ENCODE peak calls at places on chromosomes 1 and 21, in ten cellular contexts. One of them, this sample, is unnamed.

GRCh38 chr1:244403431-244403830 is 48.3 kb downstream of the ADSS2 start:
- DNase-seq in HFF-Myc: no peak
- DNase-seq in progenitor cell of endocrine pancreas: no peak
- DNase-seq in neural progenitor cell: no peak
- DNase-seq in dorsolateral prefrontal cortex: no peak
- DNase-seq in fibroblast of the aortic adventitia: no peak
- DNase-seq in B cell: no peak
- DNase-seq in ascending aorta: no peak
- DNase-seq in AG09319: no peak
- DNase-seq in A549: no peak
- DNase-seq in this sample: no peak

GRCh38 chr1:8201331-8201861 is 116.5 kb upstream of the SLC45A1 start:
- DNase-seq in dorsolateral prefrontal cortex: no peak
- DNase-seq in HFF-Myc: no peak
- DNase-seq in ascending aorta: no peak
- DNase-seq in AG09319: no peak
- DNase-seq in fibroblast of the aortic adventitia: no peak
- DNase-seq in progenitor cell of endocrine pancreas: no peak
- DNase-seq in neural progenitor cell: peak; percentile 20
- DNase-seq in B cell: no peak
- DNase-seq in A549: peak; percentile 22
- DNase-seq in this sample: no peak

GRCh38 chr1:39566441-39567137 is 10.0 kb downstream of the PABPC4 start:
- DNase-seq in fibroblast of the aortic adventitia: no peak
- DNase-seq in ascending aorta: no peak
- DNase-seq in progenitor cell of endocrine pancreas: no peak
- DNase-seq in A549: no peak
- DNase-seq in B cell: no peak
- DNase-seq in dorsolateral prefrontal cortex: no peak
- DNase-seq in AG09319: no peak
- DNase-seq in HFF-Myc: no peak
- DNase-seq in neural progenitor cell: no peak
- DNase-seq in this sample: no peak

GRCh38 chr1:215606564-215607168 is 39.6 kb downstream of the KCTD3 start:
- DNase-seq in ascending aorta: no peak
- DNase-seq in HFF-Myc: no peak
- DNase-seq in A549: peak; percentile 15
- DNase-seq in B cell: no peak
- DNase-seq in fibroblast of the aortic adventitia: peak; percentile 43
- DNase-seq in progenitor cell of endocrine pancreas: no peak
- DNase-seq in dorsolateral prefrontal cortex: no peak
- DNase-seq in AG09319: no peak
- DNase-seq in neural progenitor cell: no peak
- DNase-seq in this sample: no peak

GRCh38 chr21:39567180-39567972 is 45.4 kb upstream of the B3GALT5 start:
- DNase-seq in A549: no peak
- DNase-seq in B cell: no peak
- DNase-seq in fibroblast of the aortic adventitia: no peak
- DNase-seq in neural progenitor cell: no peak
- DNase-seq in HFF-Myc: no peak
- DNase-seq in AG09319: no peak
- DNase-seq in dorsolateral prefrontal cortex: no peak
- DNase-seq in ascending aorta: no peak
- DNase-seq in progenitor cell of endocrine pancreas: no peak
- DNase-seq in this sample: no peak

GRCh38 chr1:32361674-32362473 is 411 bp downstream of the FAM229A start:
- DNase-seq in A549: no peak
- DNase-seq in B cell: peak; percentile 51
- DNase-seq in fibroblast of the aortic adventitia: peak; percentile 25
- DNase-seq in dorsolateral prefrontal cortex: peak; percentile 79
- DNase-seq in progenitor cell of endocrine pancreas: peak; percentile 47
- DNase-seq in ascending aorta: peak; percentile 82
- DNase-seq in neural progenitor cell: peak; percentile 74
- DNase-seq in HFF-Myc: no peak
- DNase-seq in AG09319: no peak
- DNase-seq in this sample: peak; percentile 61

GRCh38 chr1:183562701-183563100 is 27.6 kb downstream of the NCF2 start:
- DNase-seq in fibroblast of the aortic adventitia: no peak
- DNase-seq in B cell: no peak
- DNase-seq in A549: no peak
- DNase-seq in dorsolateral prefrontal cortex: no peak
- DNase-seq in progenitor cell of endocrine pancreas: no peak
- DNase-seq in HFF-Myc: no peak
- DNase-seq in AG09319: no peak
- DNase-seq in ascending aorta: no peak
- DNase-seq in neural progenitor cell: no peak
- DNase-seq in this sample: no peak

GRCh38 chr1:180571060-180571831 is 12.5 kb downstream of the OVAAL start:
- DNase-seq in AG09319: no peak
- DNase-seq in dorsolateral prefrontal cortex: no peak
- DNase-seq in A549: no peak
- DNase-seq in B cell: no peak
- DNase-seq in fibroblast of the aortic adventitia: peak; percentile 53
- DNase-seq in ascending aorta: no peak
- DNase-seq in HFF-Myc: no peak
- DNase-seq in progenitor cell of endocrine pancreas: no peak
- DNase-seq in neural progenitor cell: no peak
- DNase-seq in this sample: no peak

GRCh38 chr21:35987475-35987874 is 72.9 kb downstream of the SETD4 start:
- DNase-seq in neural progenitor cell: no peak
- DNase-seq in progenitor cell of endocrine pancreas: no peak
- DNase-seq in AG09319: no peak
- DNase-seq in ascending aorta: no peak
- DNase-seq in fibroblast of the aortic adventitia: no peak
- DNase-seq in dorsolateral prefrontal cortex: no peak
- DNase-seq in B cell: no peak
- DNase-seq in A549: no peak
- DNase-seq in HFF-Myc: no peak
- DNase-seq in this sample: no peak

GRCh38 chr1:170927955-170928850 is 7.1 kb upstream of the MROH9 start:
- DNase-seq in HFF-Myc: no peak
- DNase-seq in AG09319: no peak
- DNase-seq in fibroblast of the aortic adventitia: peak; percentile 56
- DNase-seq in B cell: no peak
- DNase-seq in dorsolateral prefrontal cortex: no peak
- DNase-seq in ascending aorta: no peak
- DNase-seq in progenitor cell of endocrine pancreas: no peak
- DNase-seq in neural progenitor cell: no peak
- DNase-seq in A549: no peak
- DNase-seq in this sample: no peak

GRCh38 chr1:147245586-147246021 is 3.1 kb downstream of the CHD1L start:
- DNase-seq in dorsolateral prefrontal cortex: no peak
- DNase-seq in B cell: no peak
- DNase-seq in neural progenitor cell: no peak
- DNase-seq in AG09319: no peak
- DNase-seq in fibroblast of the aortic adventitia: no peak
- DNase-seq in ascending aorta: no peak
- DNase-seq in A549: no peak
- DNase-seq in HFF-Myc: no peak
- DNase-seq in progenitor cell of endocrine pancreas: no peak
- DNase-seq in this sample: no peak

GRCh38 chr21:27586326-27586725 is 619.4 kb upstream of the ADAMTS5 start:
- DNase-seq in B cell: no peak
- DNase-seq in ascending aorta: no peak
- DNase-seq in neural progenitor cell: no peak
- DNase-seq in AG09319: no peak
- DNase-seq in progenitor cell of endocrine pancreas: no peak
- DNase-seq in A549: no peak
- DNase-seq in dorsolateral prefrontal cortex: no peak
- DNase-seq in HFF-Myc: no peak
- DNase-seq in fibroblast of the aortic adventitia: no peak
- DNase-seq in this sample: no peak

GRCh38 chr1:9794081-9794480 is 29.7 kb downstream of the CLSTN1 start:
- DNase-seq in dorsolateral prefrontal cortex: no peak
- DNase-seq in fibroblast of the aortic adventitia: peak; percentile 32
- DNase-seq in neural progenitor cell: no peak
- DNase-seq in A549: no peak
- DNase-seq in progenitor cell of endocrine pancreas: no peak
- DNase-seq in AG09319: no peak
- DNase-seq in ascending aorta: no peak
- DNase-seq in B cell: no peak
- DNase-seq in HFF-Myc: no peak
- DNase-seq in this sample: no peak

GRCh38 chr1:9793291-9793690 is 30.5 kb downstream of the CLSTN1 start:
- DNase-seq in ascending aorta: no peak
- DNase-seq in fibroblast of the aortic adventitia: no peak
- DNase-seq in A549: no peak
- DNase-seq in B cell: no peak
- DNase-seq in dorsolateral prefrontal cortex: no peak
- DNase-seq in progenitor cell of endocrine pancreas: no peak
- DNase-seq in HFF-Myc: no peak
- DNase-seq in AG09319: no peak
- DNase-seq in neural progenitor cell: peak; percentile 45
- DNase-seq in this sample: no peak

GRCh38 chr1:9787702-9788101 is 36.1 kb downstream of the CLSTN1 start:
- DNase-seq in AG09319: no peak
- DNase-seq in neural progenitor cell: no peak
- DNase-seq in progenitor cell of endocrine pancreas: no peak
- DNase-seq in HFF-Myc: no peak
- DNase-seq in A549: no peak
- DNase-seq in dorsolateral prefrontal cortex: no peak
- DNase-seq in ascending aorta: no peak
- DNase-seq in B cell: peak; percentile 78
- DNase-seq in fibroblast of the aortic adventitia: no peak
- DNase-seq in this sample: no peak

GRCh38 chr1:9797049-9797448 is 26.7 kb downstream of the CLSTN1 start:
- DNase-seq in progenitor cell of endocrine pancreas: no peak
- DNase-seq in dorsolateral prefrontal cortex: no peak
- DNase-seq in A549: no peak
- DNase-seq in AG09319: no peak
- DNase-seq in HFF-Myc: no peak
- DNase-seq in fibroblast of the aortic adventitia: no peak
- DNase-seq in neural progenitor cell: no peak
- DNase-seq in B cell: no peak
- DNase-seq in ascending aorta: no peak
- DNase-seq in this sample: no peak

DNA sequence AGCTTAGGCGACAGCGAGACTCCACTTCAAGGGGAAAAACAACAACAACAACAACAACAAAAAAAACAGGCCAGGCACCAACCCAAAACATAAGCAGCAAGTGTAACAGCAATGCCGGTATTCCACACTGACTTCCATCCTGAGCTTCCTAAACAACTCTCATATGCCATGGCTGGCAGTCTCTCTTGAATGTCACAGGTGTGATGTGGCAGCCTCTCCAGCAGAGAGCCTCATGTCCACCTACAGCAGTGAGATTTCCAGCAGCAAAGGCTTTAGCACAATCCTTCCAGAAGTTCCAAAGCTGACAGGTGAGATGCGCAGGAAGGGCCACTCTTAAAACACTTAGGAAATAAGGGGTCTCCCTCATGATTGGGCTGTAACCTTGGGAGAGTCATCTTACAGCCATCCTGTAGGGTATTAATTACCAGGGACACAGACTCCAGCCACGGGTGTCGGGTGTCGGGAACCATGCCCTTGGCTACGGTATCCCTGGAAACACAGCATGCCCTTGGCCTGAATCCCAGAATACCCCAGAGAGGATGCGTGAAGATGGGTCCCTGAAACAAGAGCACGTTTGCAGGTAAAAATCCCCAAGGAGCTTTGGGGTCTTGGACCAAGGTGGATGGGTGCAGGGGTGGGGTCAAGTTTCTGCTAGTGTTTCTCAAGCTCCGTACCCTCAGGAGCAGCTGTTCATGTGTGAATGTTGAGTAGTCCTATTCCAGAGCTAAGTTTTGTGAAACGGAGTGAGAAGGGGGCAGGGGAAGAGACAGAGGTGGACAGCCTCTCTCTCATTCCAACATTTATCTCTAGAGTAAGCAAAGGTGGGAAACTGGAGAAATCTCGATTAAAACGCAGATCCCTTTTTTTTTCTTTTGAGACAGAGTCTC is 31.4 kb downstream of the CLSTN1 start:
- DNase-seq in B cell: no peak
- DNase-seq in progenitor cell of endocrine pancreas: no peak
- DNase-seq in dorsolateral prefrontal cortex: no peak
- DNase-seq in A549: no peak
- DNase-seq in fibroblast of the aortic adventitia: no peak
- DNase-seq in AG09319: peak; percentile 3
- DNase-seq in neural progenitor cell: no peak
- DNase-seq in ascending aorta: no peak
- DNase-seq in HFF-Myc: no peak
- DNase-seq in this sample: peak; percentile 53
- TF ChIP-seq CTCF in B cell: no peak
- TF ChIP-seq CTCF in progenitor cell of endocrine pancreas: peak; percentile 19
- TF ChIP-seq CTCF in dorsolateral prefrontal cortex: no peak
- TF ChIP-seq CTCF in A549: no peak
- TF ChIP-seq CTCF in fibroblast of the aortic adventitia: no peak
- TF ChIP-seq CTCF in AG09319: no peak
- TF ChIP-seq CTCF in neural progenitor cell: no peak
- TF ChIP-seq CTCF in ascending aorta: no peak
- TF ChIP-seq CTCF in HFF-Myc: no peak
- TF ChIP-seq CTCF in this sample: no peak

GRCh38 chr1:101653482-101653946 is 343.2 kb downstream of the OLFM3 start:
- DNase-seq in progenitor cell of endocrine pancreas: no peak
- DNase-seq in ascending aorta: no peak
- DNase-seq in AG09319: no peak
- DNase-seq in B cell: no peak
- DNase-seq in dorsolateral prefrontal cortex: no peak
- DNase-seq in fibroblast of the aortic adventitia: peak; percentile 11
- DNase-seq in HFF-Myc: no peak
- DNase-seq in A549: no peak
- DNase-seq in neural progenitor cell: peak; percentile 73
- DNase-seq in this sample: peak; percentile 25
- TF ChIP-seq CTCF in progenitor cell of endocrine pancreas: peak; percentile 58
- TF ChIP-seq CTCF in ascending aorta: no peak
- TF ChIP-seq CTCF in AG09319: peak; percentile 7
- TF ChIP-seq CTCF in B cell: no peak
- TF ChIP-seq CTCF in dorsolateral prefrontal cortex: no peak
- TF ChIP-seq CTCF in fibroblast of the aortic adventitia: peak; percentile 31
- TF ChIP-seq CTCF in HFF-Myc: no peak
- TF ChIP-seq CTCF in A549: no peak
- TF ChIP-seq CTCF in neural progenitor cell: peak; percentile 74
- TF ChIP-seq CTCF in this sample: no peak

DNA sequence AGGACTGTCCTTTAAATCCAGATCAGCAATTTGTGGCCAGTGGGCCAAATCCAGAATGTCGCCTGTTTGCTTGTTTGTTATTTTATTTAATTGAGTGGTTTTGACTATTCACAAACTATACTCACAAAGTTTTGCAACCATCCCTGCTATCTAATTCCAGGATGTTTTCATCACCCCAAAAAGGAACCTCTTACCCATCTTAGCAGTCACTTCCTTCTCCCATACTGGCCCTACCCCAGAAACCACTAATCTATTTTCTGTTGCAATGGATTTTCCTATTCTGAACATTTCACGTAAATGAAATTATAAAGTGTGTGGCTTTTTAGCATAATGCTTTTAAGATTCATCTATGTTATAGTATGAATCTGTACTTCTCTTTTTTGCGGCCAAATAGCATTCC is 41.3 kb downstream of the WDTC1 start:
- DNase-seq in B cell: no peak
- DNase-seq in progenitor cell of endocrine pancreas: no peak
- DNase-seq in ascending aorta: no peak
- DNase-seq in HFF-Myc: no peak
- DNase-seq in A549: no peak
- DNase-seq in fibroblast of the aortic adventitia: no peak
- DNase-seq in dorsolateral prefrontal cortex: no peak
- DNase-seq in neural progenitor cell: no peak
- DNase-seq in AG09319: no peak
- DNase-seq in this sample: no peak
- TF ChIP-seq CTCF in B cell: no peak
- TF ChIP-seq CTCF in progenitor cell of endocrine pancreas: no peak
- TF ChIP-seq CTCF in ascending aorta: no peak
- TF ChIP-seq CTCF in HFF-Myc: no peak
- TF ChIP-seq CTCF in A549: no peak
- TF ChIP-seq CTCF in fibroblast of the aortic adventitia: no peak
- TF ChIP-seq CTCF in dorsolateral prefrontal cortex: no peak
- TF ChIP-seq CTCF in neural progenitor cell: no peak
- TF ChIP-seq CTCF in AG09319: no peak
- TF ChIP-seq CTCF in this sample: no peak

GRCh38 chr1:200302893-200303250 is 107.0 kb downstream of the ZNF281 start:
- DNase-seq in fibroblast of the aortic adventitia: peak; percentile 19
- DNase-seq in HFF-Myc: no peak
- DNase-seq in dorsolateral prefrontal cortex: peak; percentile 65
- DNase-seq in B cell: peak; percentile 16
- DNase-seq in ascending aorta: no peak
- DNase-seq in AG09319: no peak
- DNase-seq in A549: no peak
- DNase-seq in neural progenitor cell: peak; percentile 63
- DNase-seq in progenitor cell of endocrine pancreas: no peak
- DNase-seq in this sample: peak; percentile 40
- TF ChIP-seq CTCF in fibroblast of the aortic adventitia: no peak
- TF ChIP-seq CTCF in HFF-Myc: no peak
- TF ChIP-seq CTCF in dorsolateral prefrontal cortex: no peak
- TF ChIP-seq CTCF in B cell: no peak
- TF ChIP-seq CTCF in ascending aorta: no peak
- TF ChIP-seq CTCF in AG09319: no peak
- TF ChIP-seq CTCF in A549: no peak
- TF ChIP-seq CTCF in neural progenitor cell: no peak
- TF ChIP-seq CTCF in progenitor cell of endocrine pancreas: no peak
- TF ChIP-seq CTCF in this sample: no peak